ENCODE peak calls at places on chromosomes 7 and 10, in nine cellular contexts. N is prostate gland; U is AG04450; R is HCT116; F is CD4-positive, alpha-beta T cell; I is mammary epithelial cell; E is PC-9; X is OCI-LY7; Q is dorsolateral prefrontal cortex. G is an unnamed sample.

GRCh38 chr7:1954366-1955004 is 278.3 kb downstream of the MAD1L1 start:
- DNase-seq in E (no peak), U (no peak), N (no peak), F (no peak), Q (no peak), X (no peak), I (no peak), R (no peak), G (no peak)

GRCh38 chr10:58632211-58632610 is 119.5 kb downstream of the BICC1 start:
- DNase-seq in N (no peak), Q (no peak), F (no peak), U (no peak), E (no peak), R (no peak), X (no peak), I (no peak), G (no peak)

GRCh38 chr10:3958472-3958996 is 173.5 kb upstream of the KLF6 start:
- DNase-seq in N (no peak), U (no peak), X (no peak), R (no peak), I (no peak), Q (no peak), E (no peak), F (no peak), G (no peak)

GRCh38 chr10:48671914-48672595 is 12.6 kb upstream of the WDFY4 start:
- DNase-seq in X (peak; percentile 87), N (no peak), U (no peak), I (no peak), R (no peak), E (no peak), Q (no peak), F (no peak), G (no peak)

GRCh38 chr7:100247152-100247757 is 27.5 kb downstream of the PVRIG start:
- DNase-seq in N (peak; percentile 80), Q (no peak), F (no peak), U (peak; percentile 61), E (peak; percentile 94), X (no peak), I (peak; percentile 84), R (peak; percentile 70), G (peak; percentile 33)

GRCh38 chr7:65276822-65277221 is 96.8 kb upstream of the ZNF92 start:
- DNase-seq in R (no peak), Q (no peak), X (no peak), U (no peak), N (no peak), E (no peak), F (no peak), I (no peak), G (no peak)

GRCh38 chr7:37009282-37009681 is 285.0 kb upstream of the AOAH start:
- DNase-seq in U (no peak), Q (no peak), N (no peak), E (no peak), F (no peak), X (no peak), R (no peak), I (no peak), G (no peak)

GRCh38 chr10:126420571-126421275 is 32.4 kb upstream of the ADAM12 start:
- DNase-seq in F (no peak), I (no peak), N (no peak), R (no peak), U (no peak), Q (no peak), X (no peak), E (no peak), G (no peak)

GRCh38 chr10:52923520-52923919 is 150.9 kb upstream of the MBL2 start:
- DNase-seq in R (no peak), Q (no peak), X (no peak), F (no peak), E (no peak), I (no peak), U (no peak), N (no peak), G (no peak)

GRCh38 chr10:31897506-31897905 is 31.1 kb downstream of the ARHGAP12 start:
- DNase-seq in N (no peak), X (no peak), F (no peak), E (no peak), Q (no peak), R (no peak), U (no peak), I (no peak), G (no peak)

GRCh38 chr10:84493951-84494848 is 165.8 kb downstream of the CCSER2 start:
- DNase-seq in N (no peak), F (no peak), R (peak; percentile 77), X (no peak), I (peak; percentile 75), Q (no peak), U (no peak), E (peak; percentile 96), G (no peak)

GRCh38 chr10:30862486-30862885 is 169.2 kb downstream of the ZNF438 start:
- DNase-seq in I (no peak), Q (no peak), E (peak; percentile 70), X (no peak), F (no peak), U (peak; percentile 77), N (no peak), R (no peak), G (no peak)

GRCh38 chr7:6147627-6148026 is 116.5 kb downstream of the ANKRD61 start:
- DNase-seq in F (no peak), N (no peak), U (no peak), I (no peak), E (no peak), R (no peak), Q (no peak), X (no peak), G (no peak)

GRCh38 chr7:80790877-80791276 is 128.0 kb downstream of the SEMA3C start:
- DNase-seq in R (no peak), X (no peak), F (no peak), I (no peak), N (no peak), E (no peak), U (no peak), Q (no peak), G (no peak)

GRCh38 chr7:30728591-30729100 is 23.3 kb upstream of the INMT start:
- DNase-seq in F (no peak), U (no peak), X (no peak), N (no peak), R (no peak), E (no peak), I (no peak), Q (no peak), G (no peak)

GRCh38 chr7:46616636-46617035 is 695.6 kb upstream of the IGFBP3 start:
- DNase-seq in X (no peak), E (peak; percentile 39), I (peak; percentile 55), R (no peak), U (no peak), Q (no peak), N (no peak), F (no peak), G (no peak)

GRCh38 chr7:136637826-136638225 is 230.6 kb upstream of the CHRM2 start:
- DNase-seq in F (no peak), R (no peak), E (no peak), N (no peak), U (no peak), X (no peak), Q (no peak), I (no peak), G (no peak)

GRCh38 chr10:18332048-18332447 is 191.8 kb downstream of the CACNB2 start:
- DNase-seq in X (no peak), E (no peak), R (no peak), Q (no peak), I (no peak), U (no peak), F (no peak), N (no peak), G (no peak)
- H3K27ac ChIP-seq in X (no peak overlapping the region), E (no peak overlapping the region), R (no peak overlapping the region), Q (no peak overlapping the region), I (no peak overlapping the region), U (no peak overlapping the region), F (no peak overlapping the region), N (no peak overlapping the region), G (no peak overlapping the region)

GRCh38 chr10:119677126-119677525 is 25.9 kb downstream of the BAG3 start:
- DNase-seq in I (no peak), U (no peak), X (no peak), E (no peak), Q (no peak), R (no peak), N (no peak), F (no peak), G (no peak)
- H3K27ac ChIP-seq in I (no peak overlapping the region), U (no peak overlapping the region), X (no peak overlapping the region), E (peak overlapping the region; percentile 34), Q (no peak overlapping the region), R (no peak overlapping the region), N (no peak overlapping the region), F (no peak overlapping the region), G (no peak overlapping the region)

GRCh38 chr10:67853512-67853911 is 15.5 kb upstream of the DNAJC12 start:
- DNase-seq in U (no peak), F (no peak), I (no peak), X (no peak), E (no peak), R (no peak), N (no peak), Q (no peak), G (no peak)

GRCh38 chr10:67851229-67851628 is 13.2 kb upstream of the DNAJC12 start:
- DNase-seq in E (no peak), F (no peak), U (no peak), N (no peak), I (no peak), X (no peak), Q (no peak), R (no peak), G (no peak)

DNA sequence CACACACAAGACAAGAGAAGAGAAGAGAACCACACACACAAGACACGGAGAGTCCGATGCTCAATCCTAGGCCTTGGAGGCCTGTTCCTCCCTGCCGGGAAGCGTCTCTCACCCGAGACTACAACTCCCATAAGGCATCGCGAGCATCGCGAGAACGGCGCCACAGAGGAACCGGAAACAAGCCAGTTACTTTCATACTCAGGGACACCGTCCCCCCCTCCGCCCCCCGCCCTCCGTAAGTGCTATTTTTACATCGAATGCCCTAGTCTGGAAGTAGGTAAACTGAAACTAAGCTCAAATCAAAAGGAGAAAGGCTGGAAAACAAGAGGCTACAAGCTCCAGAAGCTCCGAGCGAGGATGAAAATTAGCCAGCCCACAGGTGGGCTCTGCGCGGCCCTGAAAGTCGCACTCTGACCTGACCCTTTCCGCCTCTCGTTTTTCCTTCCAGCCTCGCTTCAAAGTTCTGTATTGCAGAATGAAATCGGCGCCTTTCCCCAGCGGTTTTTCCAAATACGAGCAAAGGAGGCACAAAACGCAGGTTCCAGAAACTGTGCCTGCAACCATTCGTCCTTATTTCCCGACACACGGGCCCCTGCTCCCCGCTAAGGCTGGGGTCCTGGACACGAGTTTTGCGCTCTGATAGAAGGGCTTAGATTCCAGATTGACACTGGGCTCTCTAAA is 11.5 kb upstream of the DNAJC12 start:
- DNase-seq in I (peak; percentile 84), U (peak; percentile 87), F (peak; percentile 90), R (peak; percentile 87), Q (peak; percentile 93), N (peak; percentile 91), X (peak; percentile 92), E (peak; percentile 81), G (peak; percentile 96)
- H3K27ac ChIP-seq in I (peak overlapping the region; percentile 67), U (peak overlapping the region; percentile 96), F (peak overlapping the region; percentile 78), R (peak overlapping the region; percentile 64), Q (peak overlapping the region; percentile 96), N (peak overlapping the region; percentile 81), X (peak overlapping the region; percentile 52), E (peak overlapping the region; percentile 88), G (peak overlapping the region; percentile 91)

DNA sequence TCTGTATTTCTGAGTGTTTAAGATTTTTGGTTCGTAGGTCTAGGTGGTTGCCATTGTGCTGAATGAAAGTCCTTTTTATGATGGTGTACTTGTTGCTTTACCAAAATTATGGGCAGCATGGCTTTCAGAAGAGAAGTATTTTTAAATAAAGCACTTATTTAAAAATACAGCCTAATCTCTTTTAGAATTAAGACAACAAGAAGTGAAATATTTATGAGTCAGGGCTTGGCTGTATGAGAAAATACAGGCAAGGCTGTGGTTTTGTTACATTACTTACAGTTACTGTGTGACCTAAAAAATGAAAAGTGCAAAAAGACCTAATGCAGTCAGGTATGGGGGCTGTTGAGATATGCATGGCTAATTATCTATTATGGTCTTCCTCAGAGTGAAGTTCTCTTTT is 185.2 kb upstream of the PPP1R3A start:
- DNase-seq in X (no peak), N (no peak), U (no peak), Q (no peak), R (no peak), I (no peak), E (no peak), F (no peak), G (no peak)
- H3K27ac ChIP-seq in X (no peak overlapping the region), N (no peak overlapping the region), U (no peak overlapping the region), Q (no peak overlapping the region), R (no peak overlapping the region), I (no peak overlapping the region), E (no peak overlapping the region), F (no peak overlapping the region), G (no peak overlapping the region)